ENCODE peak calls at places on chromosomes 6 and 20, in nine cellular contexts. One of them, this sample, is unnamed.

GRCh38 chr20:45910670-45911485 is 1.1 kb downstream of the PLTP start:
- DNase-seq in upper lobe of right lung: peak; percentile 94
- DNase-seq in PC-9: peak; percentile 98
- DNase-seq in uterus: peak; percentile 100
- DNase-seq in endodermal cell: peak; percentile 100
- DNase-seq in right cardiac atrium: peak; percentile 99
- DNase-seq in RWPE2: peak; percentile 100
- DNase-seq in heart left ventricle: peak; percentile 97
- DNase-seq in CD8-positive, alpha-beta memory T cell: peak; percentile 90
- DNase-seq in this sample: peak; percentile 96

GRCh38 chr6:123640567-123641187 is 3.9 kb upstream of the TRDN start:
- DNase-seq in uterus: no peak
- DNase-seq in heart left ventricle: no peak
- DNase-seq in upper lobe of right lung: no peak
- DNase-seq in right cardiac atrium: no peak
- DNase-seq in CD8-positive, alpha-beta memory T cell: no peak
- DNase-seq in endodermal cell: no peak
- DNase-seq in RWPE2: no peak
- DNase-seq in PC-9: no peak
- DNase-seq in this sample: no peak

GRCh38 chr20:11379257-11380011 is 538.3 kb upstream of the BTBD3 start:
- DNase-seq in PC-9: no peak
- DNase-seq in uterus: no peak
- DNase-seq in upper lobe of right lung: no peak
- DNase-seq in CD8-positive, alpha-beta memory T cell: no peak
- DNase-seq in right cardiac atrium: peak; percentile 58
- DNase-seq in endodermal cell: peak; percentile 93
- DNase-seq in RWPE2: no peak
- DNase-seq in heart left ventricle: no peak
- DNase-seq in this sample: no peak

GRCh38 chr6:73722318-73723060 is 26.5 kb downstream of the CD109 start:
- DNase-seq in right cardiac atrium: no peak
- DNase-seq in uterus: no peak
- DNase-seq in CD8-positive, alpha-beta memory T cell: no peak
- DNase-seq in upper lobe of right lung: no peak
- DNase-seq in heart left ventricle: peak; percentile 59
- DNase-seq in RWPE2: no peak
- DNase-seq in endodermal cell: no peak
- DNase-seq in PC-9: no peak
- DNase-seq in this sample: no peak

GRCh38 chr20:22566876-22567658 is 17.3 kb downstream of the FOXA2 start:
- DNase-seq in PC-9: no peak
- DNase-seq in upper lobe of right lung: no peak
- DNase-seq in heart left ventricle: no peak
- DNase-seq in right cardiac atrium: no peak
- DNase-seq in uterus: no peak
- DNase-seq in RWPE2: no peak
- DNase-seq in CD8-positive, alpha-beta memory T cell: no peak
- DNase-seq in endodermal cell: no peak
- DNase-seq in this sample: no peak

GRCh38 chr6:90297866-90298381 is 1.3 kb upstream of the BACH2 start:
- DNase-seq in endodermal cell: peak; percentile 66
- DNase-seq in RWPE2: no peak
- DNase-seq in uterus: no peak
- DNase-seq in CD8-positive, alpha-beta memory T cell: no peak
- DNase-seq in upper lobe of right lung: no peak
- DNase-seq in heart left ventricle: no peak
- DNase-seq in right cardiac atrium: no peak
- DNase-seq in PC-9: no peak
- DNase-seq in this sample: no peak

GRCh38 chr20:37945034-37945660 is 42.2 kb downstream of the VSTM2L start:
- DNase-seq in PC-9: no peak
- DNase-seq in CD8-positive, alpha-beta memory T cell: no peak
- DNase-seq in RWPE2: peak; percentile 73
- DNase-seq in uterus: no peak
- DNase-seq in heart left ventricle: no peak
- DNase-seq in right cardiac atrium: no peak
- DNase-seq in upper lobe of right lung: no peak
- DNase-seq in endodermal cell: peak; percentile 43
- DNase-seq in this sample: no peak

GRCh38 chr6:94071835-94072234 is 652.5 kb upstream of the EPHA7 start:
- DNase-seq in right cardiac atrium: no peak
- DNase-seq in uterus: no peak
- DNase-seq in PC-9: no peak
- DNase-seq in endodermal cell: no peak
- DNase-seq in heart left ventricle: no peak
- DNase-seq in CD8-positive, alpha-beta memory T cell: no peak
- DNase-seq in upper lobe of right lung: no peak
- DNase-seq in RWPE2: no peak
- DNase-seq in this sample: no peak

GRCh38 chr20:16530201-16530681 is 43.0 kb downstream of the KIF16B start:
- DNase-seq in upper lobe of right lung: no peak
- DNase-seq in endodermal cell: peak; percentile 86
- DNase-seq in PC-9: peak; percentile 85
- DNase-seq in RWPE2: no peak
- DNase-seq in right cardiac atrium: no peak
- DNase-seq in heart left ventricle: no peak
- DNase-seq in uterus: no peak
- DNase-seq in CD8-positive, alpha-beta memory T cell: no peak
- DNase-seq in this sample: no peak

GRCh38 chr6:79602859-79603258 is 28.3 kb upstream of the SH3BGRL2 start:
- DNase-seq in heart left ventricle: no peak
- DNase-seq in CD8-positive, alpha-beta memory T cell: no peak
- DNase-seq in RWPE2: no peak
- DNase-seq in PC-9: no peak
- DNase-seq in endodermal cell: no peak
- DNase-seq in upper lobe of right lung: no peak
- DNase-seq in right cardiac atrium: no peak
- DNase-seq in uterus: no peak
- DNase-seq in this sample: no peak

GRCh38 chr6:134840086-134840485 is 109.8 kb downstream of the ALDH8A1 start:
- DNase-seq in PC-9: no peak
- DNase-seq in CD8-positive, alpha-beta memory T cell: no peak
- DNase-seq in heart left ventricle: no peak
- DNase-seq in endodermal cell: peak; percentile 58
- DNase-seq in right cardiac atrium: no peak
- DNase-seq in uterus: no peak
- DNase-seq in upper lobe of right lung: no peak
- DNase-seq in RWPE2: no peak
- DNase-seq in this sample: no peak

GRCh38 chr6:111925296-111925695 is 52.0 kb upstream of the FYN start:
- DNase-seq in RWPE2: no peak
- DNase-seq in CD8-positive, alpha-beta memory T cell: no peak
- DNase-seq in right cardiac atrium: no peak
- DNase-seq in uterus: no peak
- DNase-seq in endodermal cell: no peak
- DNase-seq in heart left ventricle: no peak
- DNase-seq in PC-9: no peak
- DNase-seq in upper lobe of right lung: no peak
- DNase-seq in this sample: no peak

DNA sequence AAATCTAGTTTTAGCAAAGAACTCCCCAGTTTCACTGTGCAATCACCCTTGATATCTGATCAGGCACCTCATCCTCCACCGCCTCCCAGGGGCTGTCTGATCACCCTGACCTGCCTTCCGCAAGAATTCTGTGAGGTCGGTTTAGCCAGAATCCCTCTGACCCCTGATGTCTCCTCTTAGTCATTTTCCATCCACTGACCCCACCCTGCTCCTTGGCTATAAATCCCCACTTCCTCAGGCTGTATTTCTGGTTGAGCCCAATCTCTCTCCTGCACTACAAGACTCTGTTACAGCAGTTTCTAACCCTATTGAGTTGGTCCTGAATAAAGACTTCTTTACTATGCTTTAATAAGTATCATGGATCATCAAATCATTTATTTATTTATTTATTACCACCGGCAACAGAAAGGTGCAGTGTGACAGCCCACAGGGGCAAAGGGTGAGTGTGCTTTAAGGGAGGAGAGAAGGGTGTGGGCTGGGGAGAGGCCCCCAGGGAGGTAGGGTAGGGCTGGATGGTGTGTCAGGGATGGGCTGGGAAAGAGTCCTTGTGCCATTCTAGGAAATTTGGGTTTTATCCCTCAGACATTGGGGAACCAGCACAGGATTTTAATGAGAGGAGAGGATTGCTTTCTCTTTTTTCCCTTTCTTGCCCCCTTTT is 11.2 kb upstream of the SERPINB6 start:
- DNase-seq in PC-9: peak; percentile 80
- DNase-seq in endodermal cell: peak; percentile 43
- DNase-seq in uterus: no peak
- DNase-seq in CD8-positive, alpha-beta memory T cell: no peak
- DNase-seq in RWPE2: no peak
- DNase-seq in heart left ventricle: no peak
- DNase-seq in upper lobe of right lung: no peak
- DNase-seq in right cardiac atrium: no peak
- DNase-seq in this sample: no peak
- H3K27ac ChIP-seq in PC-9: peak overlapping the region; percentile 96
- H3K27ac ChIP-seq in endodermal cell: no peak overlapping the region
- H3K27ac ChIP-seq in uterus: peak overlapping the region; percentile 72
- H3K27ac ChIP-seq in CD8-positive, alpha-beta memory T cell: no peak overlapping the region
- H3K27ac ChIP-seq in RWPE2: no peak overlapping the region
- H3K27ac ChIP-seq in heart left ventricle: peak overlapping the region; percentile 62
- H3K27ac ChIP-seq in upper lobe of right lung: peak overlapping the region; percentile 71
- H3K27ac ChIP-seq in right cardiac atrium: peak overlapping the region; percentile 19
- H3K27ac ChIP-seq in this sample: no peak overlapping the region

DNA sequence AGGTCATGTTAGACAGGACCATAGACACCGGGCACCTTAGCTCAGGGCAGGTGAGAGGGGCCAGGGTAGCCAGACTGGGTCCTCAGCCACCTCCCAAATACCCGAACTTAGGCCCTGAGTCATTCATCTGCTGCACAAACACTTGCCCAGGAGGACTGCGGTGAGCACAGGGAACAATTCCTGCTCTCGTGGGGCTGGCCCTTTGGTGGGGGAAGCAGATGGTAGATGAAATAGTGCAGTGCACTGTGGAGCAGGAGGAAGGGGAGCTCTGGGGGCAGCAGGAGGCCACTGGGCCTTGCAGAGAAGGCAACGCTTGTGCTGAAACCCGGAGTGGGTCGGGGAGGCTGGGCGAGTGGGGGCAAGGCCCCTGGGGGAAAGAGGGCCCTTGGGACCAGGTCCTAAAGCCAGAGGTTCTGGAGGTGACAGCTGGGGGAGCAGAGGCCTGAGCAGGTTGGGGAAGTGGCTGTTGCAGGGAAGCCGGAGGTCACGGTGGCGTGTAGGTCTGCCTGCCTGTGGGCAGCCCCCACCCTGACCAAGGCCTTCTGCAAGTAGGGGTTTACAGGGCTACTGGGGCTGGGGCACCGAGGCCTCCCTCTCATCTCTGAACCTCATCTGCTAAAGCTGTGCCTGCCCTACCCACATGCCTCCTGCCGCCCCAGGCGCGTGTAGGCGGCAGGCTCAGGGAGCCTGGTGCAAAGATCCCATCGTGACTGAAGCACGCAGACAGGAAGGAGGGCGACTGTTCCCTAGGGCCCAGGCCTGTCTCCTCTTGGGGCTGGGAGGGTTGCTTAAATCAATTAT is 4.7 kb upstream of the NPBWR2 start:
- DNase-seq in RWPE2: peak; percentile 81
- DNase-seq in right cardiac atrium: peak; percentile 28
- DNase-seq in CD8-positive, alpha-beta memory T cell: no peak
- DNase-seq in heart left ventricle: no peak
- DNase-seq in upper lobe of right lung: peak; percentile 61
- DNase-seq in PC-9: peak; percentile 13
- DNase-seq in uterus: no peak
- DNase-seq in endodermal cell: peak; percentile 32
- DNase-seq in this sample: no peak
- H3K4me1 ChIP-seq in RWPE2: no peaks in the 10 kb centered on the region
- H3K4me1 ChIP-seq in right cardiac atrium: no peaks in the 10 kb centered on the region
- H3K4me1 ChIP-seq in CD8-positive, alpha-beta memory T cell: no peaks in the 10 kb centered on the region
- H3K4me1 ChIP-seq in heart left ventricle: no peaks in the 10 kb centered on the region
- H3K4me1 ChIP-seq in upper lobe of right lung: no peaks in the 10 kb centered on the region
- H3K4me1 ChIP-seq in PC-9: no peaks in the 10 kb centered on the region
- H3K4me1 ChIP-seq in uterus: no peaks in the 10 kb centered on the region
- H3K4me1 ChIP-seq in endodermal cell: no peaks in the 10 kb centered on the region
- H3K4me1 ChIP-seq in this sample: no peaks in the 10 kb centered on the region

GRCh38 chr6:29925341-29926080 is 16.8 kb upstream of the HLA-A start:
- DNase-seq in CD8-positive, alpha-beta memory T cell: no peak
- DNase-seq in PC-9: no peak
- DNase-seq in RWPE2: no peak
- DNase-seq in right cardiac atrium: no peak
- DNase-seq in uterus: no peak
- DNase-seq in endodermal cell: no peak
- DNase-seq in upper lobe of right lung: no peak
- DNase-seq in heart left ventricle: no peak
- DNase-seq in this sample: no peak
- H3K4me3 ChIP-seq in CD8-positive, alpha-beta memory T cell: peak overlapping the region; percentile 66
- H3K4me3 ChIP-seq in PC-9: no peak overlapping the region
- H3K4me3 ChIP-seq in RWPE2: no peak overlapping the region
- H3K4me3 ChIP-seq in right cardiac atrium: peak overlapping the region; percentile 64
- H3K4me3 ChIP-seq in uterus: no peak overlapping the region
- H3K4me3 ChIP-seq in endodermal cell: no peak overlapping the region
- H3K4me3 ChIP-seq in upper lobe of right lung: peak overlapping the region; percentile 80
- H3K4me3 ChIP-seq in heart left ventricle: peak overlapping the region; percentile 69
- H3K4me3 ChIP-seq in this sample: no peak overlapping the region

GRCh38 chr6:3848925-3849605 is at the start of gene FAM50B:
- DNase-seq in right cardiac atrium: peak; percentile 98
- DNase-seq in RWPE2: peak; percentile 84
- DNase-seq in heart left ventricle: peak; percentile 94
- DNase-seq in upper lobe of right lung: peak; percentile 96
- DNase-seq in endodermal cell: peak; percentile 99
- DNase-seq in CD8-positive, alpha-beta memory T cell: peak; percentile 93
- DNase-seq in PC-9: peak; percentile 66
- DNase-seq in uterus: peak; percentile 96
- DNase-seq in this sample: peak; percentile 92
- H3K27ac ChIP-seq in right cardiac atrium: peak within 1 kb of the TSS; percentile 32
- H3K27ac ChIP-seq in RWPE2: peak within 1 kb of the TSS; percentile 15
- H3K27ac ChIP-seq in heart left ventricle: peak within 1 kb of the TSS; percentile 79
- H3K27ac ChIP-seq in upper lobe of right lung: peak within 1 kb of the TSS; percentile 61
- H3K27ac ChIP-seq in endodermal cell: no peak within 1 kb of the TSS
- H3K27ac ChIP-seq in CD8-positive, alpha-beta memory T cell: no peak within 1 kb of the TSS
- H3K27ac ChIP-seq in PC-9: peak within 1 kb of the TSS; percentile 69
- H3K27ac ChIP-seq in uterus: peak within 1 kb of the TSS; percentile 63
- H3K27ac ChIP-seq in this sample: peak within 1 kb of the TSS; percentile 56